ENCODE peak calls at places on chromosomes 12 and 14, in nine cellular contexts. One of them, this sample, is unnamed.

GRCh38 chr14:54312166-54312801 is 84.5 kb upstream of the CDKN3 start:
- DNase-seq in Karpas-422: no peak
- DNase-seq in T1000: peak; percentile 89
- DNase-seq in GM04503: peak; percentile 72
- DNase-seq in SK-MEL-5: peak; percentile 73
- DNase-seq in activated CD8-positive, alpha-beta memory T cell treated with anti-CD3 and anti-CD28 coated beads for 24 hours: no peak
- DNase-seq in T-helper 2 cell: no peak
- DNase-seq in stimulated activated CD4-positive, alpha-beta T cell treated with anti-CD3 and anti-CD28 coated beads, Interleukin-4, amount 100 ng/mL, for 1 hour: no peak
- DNase-seq in DND-41: no peak
- DNase-seq in this sample: peak; percentile 67

GRCh38 chr12:112422531-112422930 is 3.8 kb downstream of the PTPN11 start:
- DNase-seq in Karpas-422: no peak
- DNase-seq in T1000: no peak
- DNase-seq in GM04503: no peak
- DNase-seq in SK-MEL-5: peak; percentile 49
- DNase-seq in activated CD8-positive, alpha-beta memory T cell treated with anti-CD3 and anti-CD28 coated beads for 24 hours: no peak
- DNase-seq in T-helper 2 cell: no peak
- DNase-seq in stimulated activated CD4-positive, alpha-beta T cell treated with anti-CD3 and anti-CD28 coated beads, Interleukin-4, amount 100 ng/mL, for 1 hour: no peak
- DNase-seq in DND-41: no peak
- DNase-seq in this sample: no peak

GRCh38 chr12:113244015-113244983 is 23.0 kb downstream of the TPCN1 start:
- DNase-seq in Karpas-422: no peak
- DNase-seq in T1000: no peak
- DNase-seq in GM04503: no peak
- DNase-seq in SK-MEL-5: no peak
- DNase-seq in activated CD8-positive, alpha-beta memory T cell treated with anti-CD3 and anti-CD28 coated beads for 24 hours: no peak
- DNase-seq in T-helper 2 cell: no peak
- DNase-seq in stimulated activated CD4-positive, alpha-beta T cell treated with anti-CD3 and anti-CD28 coated beads, Interleukin-4, amount 100 ng/mL, for 1 hour: no peak
- DNase-seq in DND-41: no peak
- DNase-seq in this sample: no peak

GRCh38 chr12:56683-57346 is 9.8 kb upstream of the IQSEC3 start:
- DNase-seq in Karpas-422: peak; percentile 60
- DNase-seq in T1000: no peak
- DNase-seq in GM04503: no peak
- DNase-seq in SK-MEL-5: no peak
- DNase-seq in activated CD8-positive, alpha-beta memory T cell treated with anti-CD3 and anti-CD28 coated beads for 24 hours: no peak
- DNase-seq in T-helper 2 cell: no peak
- DNase-seq in stimulated activated CD4-positive, alpha-beta T cell treated with anti-CD3 and anti-CD28 coated beads, Interleukin-4, amount 100 ng/mL, for 1 hour: no peak
- DNase-seq in DND-41: no peak
- DNase-seq in this sample: no peak

GRCh38 chr12:47391566-47391965 is 311.8 kb upstream of the AMIGO2 start:
- DNase-seq in Karpas-422: no peak
- DNase-seq in T1000: no peak
- DNase-seq in GM04503: no peak
- DNase-seq in SK-MEL-5: no peak
- DNase-seq in activated CD8-positive, alpha-beta memory T cell treated with anti-CD3 and anti-CD28 coated beads for 24 hours: peak; percentile 85
- DNase-seq in T-helper 2 cell: peak; percentile 79
- DNase-seq in stimulated activated CD4-positive, alpha-beta T cell treated with anti-CD3 and anti-CD28 coated beads, Interleukin-4, amount 100 ng/mL, for 1 hour: peak; percentile 50
- DNase-seq in DND-41: no peak
- DNase-seq in this sample: no peak

GRCh38 chr12:56230449-56231183 is 765 bp downstream of the SLC39A5 start:
- DNase-seq in Karpas-422: peak; percentile 41
- DNase-seq in T1000: no peak
- DNase-seq in GM04503: no peak
- DNase-seq in SK-MEL-5: no peak
- DNase-seq in activated CD8-positive, alpha-beta memory T cell treated with anti-CD3 and anti-CD28 coated beads for 24 hours: no peak
- DNase-seq in T-helper 2 cell: no peak
- DNase-seq in stimulated activated CD4-positive, alpha-beta T cell treated with anti-CD3 and anti-CD28 coated beads, Interleukin-4, amount 100 ng/mL, for 1 hour: no peak
- DNase-seq in DND-41: no peak
- DNase-seq in this sample: no peak

GRCh38 chr12:70576341-70577282 is 60.6 kb downstream of the PTPRB start:
- DNase-seq in Karpas-422: peak; percentile 83
- DNase-seq in T1000: peak; percentile 58
- DNase-seq in GM04503: peak; percentile 73
- DNase-seq in SK-MEL-5: peak; percentile 85
- DNase-seq in activated CD8-positive, alpha-beta memory T cell treated with anti-CD3 and anti-CD28 coated beads for 24 hours: no peak
- DNase-seq in T-helper 2 cell: peak; percentile 10
- DNase-seq in stimulated activated CD4-positive, alpha-beta T cell treated with anti-CD3 and anti-CD28 coated beads, Interleukin-4, amount 100 ng/mL, for 1 hour: no peak
- DNase-seq in DND-41: no peak
- DNase-seq in this sample: peak; percentile 54

GRCh38 chr12:4012073-4012472 is 138.9 kb upstream of the PARP11 start:
- DNase-seq in Karpas-422: no peak
- DNase-seq in T1000: no peak
- DNase-seq in GM04503: no peak
- DNase-seq in SK-MEL-5: no peak
- DNase-seq in activated CD8-positive, alpha-beta memory T cell treated with anti-CD3 and anti-CD28 coated beads for 24 hours: no peak
- DNase-seq in T-helper 2 cell: no peak
- DNase-seq in stimulated activated CD4-positive, alpha-beta T cell treated with anti-CD3 and anti-CD28 coated beads, Interleukin-4, amount 100 ng/mL, for 1 hour: no peak
- DNase-seq in DND-41: no peak
- DNase-seq in this sample: no peak

GRCh38 chr14:79825046-79825521 is 386.2 kb downstream of the DIO2 start:
- DNase-seq in Karpas-422: no peak
- DNase-seq in T1000: no peak
- DNase-seq in GM04503: peak; percentile 3
- DNase-seq in SK-MEL-5: no peak
- DNase-seq in activated CD8-positive, alpha-beta memory T cell treated with anti-CD3 and anti-CD28 coated beads for 24 hours: no peak
- DNase-seq in T-helper 2 cell: no peak
- DNase-seq in stimulated activated CD4-positive, alpha-beta T cell treated with anti-CD3 and anti-CD28 coated beads, Interleukin-4, amount 100 ng/mL, for 1 hour: no peak
- DNase-seq in DND-41: no peak
- DNase-seq in this sample: no peak

GRCh38 chr12:93689076-93689834 is 12.1 kb downstream of the CRADD start:
- DNase-seq in Karpas-422: no peak
- DNase-seq in T1000: no peak
- DNase-seq in GM04503: no peak
- DNase-seq in SK-MEL-5: no peak
- DNase-seq in activated CD8-positive, alpha-beta memory T cell treated with anti-CD3 and anti-CD28 coated beads for 24 hours: no peak
- DNase-seq in T-helper 2 cell: no peak
- DNase-seq in stimulated activated CD4-positive, alpha-beta T cell treated with anti-CD3 and anti-CD28 coated beads, Interleukin-4, amount 100 ng/mL, for 1 hour: no peak
- DNase-seq in DND-41: no peak
- DNase-seq in this sample: no peak

GRCh38 chr14:88323086-88323519 is at the start of gene KCNK10:
- DNase-seq in Karpas-422: no peak
- DNase-seq in T1000: no peak
- DNase-seq in GM04503: no peak
- DNase-seq in SK-MEL-5: no peak
- DNase-seq in activated CD8-positive, alpha-beta memory T cell treated with anti-CD3 and anti-CD28 coated beads for 24 hours: no peak
- DNase-seq in T-helper 2 cell: no peak
- DNase-seq in stimulated activated CD4-positive, alpha-beta T cell treated with anti-CD3 and anti-CD28 coated beads, Interleukin-4, amount 100 ng/mL, for 1 hour: no peak
- DNase-seq in DND-41: no peak
- DNase-seq in this sample: no peak

GRCh38 chr12:108722463-108722862 is 8.9 kb downstream of the CORO1C start:
- DNase-seq in Karpas-422: no peak
- DNase-seq in T1000: no peak
- DNase-seq in GM04503: no peak
- DNase-seq in SK-MEL-5: no peak
- DNase-seq in activated CD8-positive, alpha-beta memory T cell treated with anti-CD3 and anti-CD28 coated beads for 24 hours: no peak
- DNase-seq in T-helper 2 cell: no peak
- DNase-seq in stimulated activated CD4-positive, alpha-beta T cell treated with anti-CD3 and anti-CD28 coated beads, Interleukin-4, amount 100 ng/mL, for 1 hour: no peak
- DNase-seq in DND-41: no peak
- DNase-seq in this sample: no peak

GRCh38 chr14:54713364-54713763 is 146.4 kb downstream of the SAMD4A start:
- DNase-seq in Karpas-422: no peak
- DNase-seq in T1000: no peak
- DNase-seq in GM04503: no peak
- DNase-seq in SK-MEL-5: no peak
- DNase-seq in activated CD8-positive, alpha-beta memory T cell treated with anti-CD3 and anti-CD28 coated beads for 24 hours: no peak
- DNase-seq in T-helper 2 cell: no peak
- DNase-seq in stimulated activated CD4-positive, alpha-beta T cell treated with anti-CD3 and anti-CD28 coated beads, Interleukin-4, amount 100 ng/mL, for 1 hour: no peak
- DNase-seq in DND-41: no peak
- DNase-seq in this sample: no peak

GRCh38 chr14:32203928-32204357 is 874 bp upstream of the RNU6-8 start:
- DNase-seq in Karpas-422: peak; percentile 55
- DNase-seq in T1000: no peak
- DNase-seq in GM04503: no peak
- DNase-seq in SK-MEL-5: peak; percentile 33
- DNase-seq in activated CD8-positive, alpha-beta memory T cell treated with anti-CD3 and anti-CD28 coated beads for 24 hours: peak; percentile 67
- DNase-seq in T-helper 2 cell: peak; percentile 3
- DNase-seq in stimulated activated CD4-positive, alpha-beta T cell treated with anti-CD3 and anti-CD28 coated beads, Interleukin-4, amount 100 ng/mL, for 1 hour: peak; percentile 9
- DNase-seq in DND-41: no peak
- DNase-seq in this sample: no peak

GRCh38 chr12:21169878-21170472 is 39.0 kb downstream of the SLCO1B1 start:
- DNase-seq in Karpas-422: peak; percentile 83
- DNase-seq in T1000: peak; percentile 9
- DNase-seq in GM04503: no peak
- DNase-seq in SK-MEL-5: peak; percentile 74
- DNase-seq in activated CD8-positive, alpha-beta memory T cell treated with anti-CD3 and anti-CD28 coated beads for 24 hours: no peak
- DNase-seq in T-helper 2 cell: no peak
- DNase-seq in stimulated activated CD4-positive, alpha-beta T cell treated with anti-CD3 and anti-CD28 coated beads, Interleukin-4, amount 100 ng/mL, for 1 hour: no peak
- DNase-seq in DND-41: peak; percentile 61
- DNase-seq in this sample: peak; percentile 5

GRCh38 chr12:12032771-12033588 is 37.8 kb upstream of the BCL2L14 start:
- DNase-seq in Karpas-422: peak; percentile 76
- DNase-seq in T1000: peak; percentile 44
- DNase-seq in GM04503: peak; percentile 22
- DNase-seq in SK-MEL-5: peak; percentile 82
- DNase-seq in activated CD8-positive, alpha-beta memory T cell treated with anti-CD3 and anti-CD28 coated beads for 24 hours: peak; percentile 88
- DNase-seq in T-helper 2 cell: peak; percentile 40
- DNase-seq in stimulated activated CD4-positive, alpha-beta T cell treated with anti-CD3 and anti-CD28 coated beads, Interleukin-4, amount 100 ng/mL, for 1 hour: peak; percentile 72
- DNase-seq in DND-41: peak; percentile 75
- DNase-seq in this sample: peak; percentile 64

GRCh38 chr14:92532490-92533163 is 19.0 kb downstream of the RIN3 start:
- DNase-seq in Karpas-422: no peak
- DNase-seq in T1000: no peak
- DNase-seq in GM04503: no peak
- DNase-seq in SK-MEL-5: no peak
- DNase-seq in activated CD8-positive, alpha-beta memory T cell treated with anti-CD3 and anti-CD28 coated beads for 24 hours: no peak
- DNase-seq in T-helper 2 cell: no peak
- DNase-seq in stimulated activated CD4-positive, alpha-beta T cell treated with anti-CD3 and anti-CD28 coated beads, Interleukin-4, amount 100 ng/mL, for 1 hour: no peak
- DNase-seq in DND-41: no peak
- DNase-seq in this sample: no peak

GRCh38 chr14:55136868-55137785 is 8.1 kb downstream of the LGALS3 start:
- DNase-seq in Karpas-422: no peak
- DNase-seq in T1000: no peak
- DNase-seq in GM04503: no peak
- DNase-seq in SK-MEL-5: peak; percentile 87
- DNase-seq in activated CD8-positive, alpha-beta memory T cell treated with anti-CD3 and anti-CD28 coated beads for 24 hours: no peak
- DNase-seq in T-helper 2 cell: no peak
- DNase-seq in stimulated activated CD4-positive, alpha-beta T cell treated with anti-CD3 and anti-CD28 coated beads, Interleukin-4, amount 100 ng/mL, for 1 hour: no peak
- DNase-seq in DND-41: no peak
- DNase-seq in this sample: peak; percentile 75

GRCh38 chr12:93776581-93777018 is 99.4 kb downstream of the CRADD start:
- DNase-seq in Karpas-422: no peak
- DNase-seq in T1000: no peak
- DNase-seq in GM04503: peak; percentile 86
- DNase-seq in SK-MEL-5: peak; percentile 99
- DNase-seq in activated CD8-positive, alpha-beta memory T cell treated with anti-CD3 and anti-CD28 coated beads for 24 hours: no peak
- DNase-seq in T-helper 2 cell: no peak
- DNase-seq in stimulated activated CD4-positive, alpha-beta T cell treated with anti-CD3 and anti-CD28 coated beads, Interleukin-4, amount 100 ng/mL, for 1 hour: no peak
- DNase-seq in DND-41: no peak
- DNase-seq in this sample: peak; percentile 79

GRCh38 chr12:28506271-28506670 is 316.0 kb downstream of the CCDC91 start:
- DNase-seq in Karpas-422: no peak
- DNase-seq in T1000: no peak
- DNase-seq in GM04503: no peak
- DNase-seq in SK-MEL-5: no peak
- DNase-seq in activated CD8-positive, alpha-beta memory T cell treated with anti-CD3 and anti-CD28 coated beads for 24 hours: no peak
- DNase-seq in T-helper 2 cell: no peak
- DNase-seq in stimulated activated CD4-positive, alpha-beta T cell treated with anti-CD3 and anti-CD28 coated beads, Interleukin-4, amount 100 ng/mL, for 1 hour: no peak
- DNase-seq in DND-41: no peak
- DNase-seq in this sample: no peak

GRCh38 chr12:122593910-122594309 is 66.9 kb downstream of the KNTC1 start:
- DNase-seq in Karpas-422: no peak
- DNase-seq in T1000: no peak
- DNase-seq in GM04503: no peak
- DNase-seq in SK-MEL-5: no peak
- DNase-seq in activated CD8-positive, alpha-beta memory T cell treated with anti-CD3 and anti-CD28 coated beads for 24 hours: no peak
- DNase-seq in T-helper 2 cell: no peak
- DNase-seq in stimulated activated CD4-positive, alpha-beta T cell treated with anti-CD3 and anti-CD28 coated beads, Interleukin-4, amount 100 ng/mL, for 1 hour: no peak
- DNase-seq in DND-41: no peak
- DNase-seq in this sample: no peak

GRCh38 chr12:89307665-89308253 is 44.5 kb downstream of the DUSP6 start:
- DNase-seq in Karpas-422: no peak
- DNase-seq in T1000: no peak
- DNase-seq in GM04503: no peak
- DNase-seq in SK-MEL-5: no peak
- DNase-seq in activated CD8-positive, alpha-beta memory T cell treated with anti-CD3 and anti-CD28 coated beads for 24 hours: no peak
- DNase-seq in T-helper 2 cell: no peak
- DNase-seq in stimulated activated CD4-positive, alpha-beta T cell treated with anti-CD3 and anti-CD28 coated beads, Interleukin-4, amount 100 ng/mL, for 1 hour: no peak
- DNase-seq in DND-41: no peak
- DNase-seq in this sample: no peak

GRCh38 chr14:92507174-92507768 is 6.3 kb upstream of the RIN3 start:
- DNase-seq in Karpas-422: peak; percentile 46
- DNase-seq in T1000: no peak
- DNase-seq in GM04503: no peak
- DNase-seq in SK-MEL-5: no peak
- DNase-seq in activated CD8-positive, alpha-beta memory T cell treated with anti-CD3 and anti-CD28 coated beads for 24 hours: no peak
- DNase-seq in T-helper 2 cell: no peak
- DNase-seq in stimulated activated CD4-positive, alpha-beta T cell treated with anti-CD3 and anti-CD28 coated beads, Interleukin-4, amount 100 ng/mL, for 1 hour: no peak
- DNase-seq in DND-41: no peak
- DNase-seq in this sample: no peak

GRCh38 chr12:4643747-4644146 is 5.1 kb downstream of the AKAP3 start:
- DNase-seq in Karpas-422: peak; percentile 48
- DNase-seq in T1000: no peak
- DNase-seq in GM04503: no peak
- DNase-seq in SK-MEL-5: no peak
- DNase-seq in activated CD8-positive, alpha-beta memory T cell treated with anti-CD3 and anti-CD28 coated beads for 24 hours: no peak
- DNase-seq in T-helper 2 cell: no peak
- DNase-seq in stimulated activated CD4-positive, alpha-beta T cell treated with anti-CD3 and anti-CD28 coated beads, Interleukin-4, amount 100 ng/mL, for 1 hour: no peak
- DNase-seq in DND-41: no peak
- DNase-seq in this sample: no peak

GRCh38 chr14:94037954-94038353 is 11.8 kb downstream of the OTUB2 start:
- DNase-seq in Karpas-422: no peak
- DNase-seq in T1000: no peak
- DNase-seq in GM04503: no peak
- DNase-seq in SK-MEL-5: no peak
- DNase-seq in activated CD8-positive, alpha-beta memory T cell treated with anti-CD3 and anti-CD28 coated beads for 24 hours: no peak
- DNase-seq in T-helper 2 cell: no peak
- DNase-seq in stimulated activated CD4-positive, alpha-beta T cell treated with anti-CD3 and anti-CD28 coated beads, Interleukin-4, amount 100 ng/mL, for 1 hour: no peak
- DNase-seq in DND-41: no peak
- DNase-seq in this sample: no peak

GRCh38 chr14:101006008-101006407 is 102.5 kb upstream of the RTL1 start:
- DNase-seq in Karpas-422: peak; percentile 44
- DNase-seq in T1000: no peak
- DNase-seq in GM04503: no peak
- DNase-seq in SK-MEL-5: no peak
- DNase-seq in activated CD8-positive, alpha-beta memory T cell treated with anti-CD3 and anti-CD28 coated beads for 24 hours: no peak
- DNase-seq in T-helper 2 cell: no peak
- DNase-seq in stimulated activated CD4-positive, alpha-beta T cell treated with anti-CD3 and anti-CD28 coated beads, Interleukin-4, amount 100 ng/mL, for 1 hour: no peak
- DNase-seq in DND-41: peak; percentile 36
- DNase-seq in this sample: no peak